ENCODE peak calls at places on chromosome 12, in seven cellular contexts. V, W, Q, F, A, S and H are unnamed samples.

GRCh38 chr12:10293151-10293550 is 14.5 kb upstream of the KLRD1 start:
- DNase-seq in W (no peak), F (no peak), Q (no peak), S (no peak), A (no peak), V (no peak), H (no peak)

GRCh38 chr12:75724913-75725312 is 213.5 kb upstream of the KRR1 start:
- DNase-seq in A (peak; percentile 71), S (peak; percentile 86), W (peak; percentile 83), Q (peak; percentile 50), V (peak; percentile 87), F (peak; percentile 83), H (no peak)

GRCh38 chr12:116803018-116803736 is 65.1 kb downstream of the RNFT2 start:
- DNase-seq in F (no peak), Q (no peak), S (no peak), W (no peak), V (no peak), A (no peak), H (peak; percentile 77)

GRCh38 chr12:76101739-76102385 is 17.4 kb upstream of the NAP1L1 start:
- DNase-seq in F (no peak), W (no peak), A (no peak), S (no peak), Q (no peak), V (no peak), H (no peak)

GRCh38 chr12:51905507-51906438 is 1.5 kb upstream of the ACVRL1 start:
- DNase-seq in V (no peak), W (no peak), S (peak; percentile 90), F (no peak), Q (peak; percentile 45), A (peak; percentile 91), H (no peak)

GRCh38 chr12:96015672-96016071 is 19.5 kb upstream of the HAL start:
- DNase-seq in F (no peak), Q (no peak), W (no peak), V (peak; percentile 20), S (peak; percentile 57), A (peak; percentile 49), H (no peak)

GRCh38 chr12:88571543-88571942 is 8.7 kb downstream of the KITLG start:
- DNase-seq in F (no peak), A (peak; percentile 59), S (no peak), V (no peak), Q (no peak), W (no peak), H (no peak)

GRCh38 chr12:30796891-30797371 is 42.2 kb upstream of the CAPRIN2 start:
- DNase-seq in W (no peak), Q (peak; percentile 23), A (peak; percentile 77), V (peak; percentile 58), F (no peak), S (peak; percentile 24), H (no peak)

GRCh38 chr12:109679716-109680520 is 33.7 kb upstream of the FAM222A start:
- DNase-seq in W (no peak), V (no peak), F (no peak), S (no peak), Q (no peak), A (no peak), H (no peak)

GRCh38 chr12:48311313-48311712 is 39.4 kb downstream of the ZNF641 start:
- DNase-seq in W (no peak), V (no peak), Q (no peak), F (no peak), S (no peak), A (no peak), H (no peak)

GRCh38 chr12:113931517-113931916 is 34.6 kb downstream of the RBM19 start:
- DNase-seq in Q (no peak), S (no peak), V (no peak), A (no peak), W (no peak), F (no peak), H (no peak)

GRCh38 chr12:32240210-32240609 is 133.6 kb downstream of the BICD1 start:
- DNase-seq in S (peak; percentile 44), W (no peak), V (peak; percentile 20), Q (no peak), F (no peak), A (no peak), H (no peak)

GRCh38 chr12:126191949-126192348 is 1126.7 kb downstream of the AACS start:
- DNase-seq in S (no peak), F (no peak), A (no peak), V (no peak), W (no peak), Q (no peak), H (no peak)

GRCh38 chr12:126189856-126190255 is 1124.6 kb downstream of the AACS start:
- DNase-seq in W (no peak), A (no peak), V (no peak), Q (no peak), S (no peak), F (no peak), H (no peak)

GRCh38 chr12:126196263-126196662 is 1131.0 kb downstream of the AACS start:
- DNase-seq in S (no peak), V (no peak), F (no peak), W (no peak), A (no peak), Q (no peak), H (no peak)

GRCh38 chr12:126191037-126191891 is 1126.0 kb downstream of the AACS start:
- DNase-seq in V (peak; percentile 21), W (no peak), Q (peak; percentile 15), S (no peak), F (no peak), A (no peak), H (no peak)

GRCh38 chr12:126193190-126193589 is 1128.0 kb downstream of the AACS start:
- DNase-seq in F (no peak), S (no peak), V (no peak), W (no peak), A (no peak), Q (no peak), H (no peak)
- H3K4me2 ChIP-seq in F (no peak overlapping the region), S (no peak overlapping the region), V (no peak overlapping the region), W (no peak overlapping the region), A (no peak overlapping the region), Q (no peak overlapping the region), H (no peak overlapping the region)

GRCh38 chr12:1634149-1634548 is 5.1 kb downstream of the WNT5B start:
- DNase-seq in A (no peak), S (no peak), F (no peak), W (no peak), Q (no peak), V (no peak), H (no peak)
- H4K20me1 ChIP-seq in A (no peaks in the 10 kb centered on the region), S (no peaks in the 10 kb centered on the region), F (no peaks in the 10 kb centered on the region), W (no peaks in the 10 kb centered on the region), Q (no peaks in the 10 kb centered on the region), V (no peaks in the 10 kb centered on the region), H (no peaks in the 10 kb centered on the region)

DNA sequence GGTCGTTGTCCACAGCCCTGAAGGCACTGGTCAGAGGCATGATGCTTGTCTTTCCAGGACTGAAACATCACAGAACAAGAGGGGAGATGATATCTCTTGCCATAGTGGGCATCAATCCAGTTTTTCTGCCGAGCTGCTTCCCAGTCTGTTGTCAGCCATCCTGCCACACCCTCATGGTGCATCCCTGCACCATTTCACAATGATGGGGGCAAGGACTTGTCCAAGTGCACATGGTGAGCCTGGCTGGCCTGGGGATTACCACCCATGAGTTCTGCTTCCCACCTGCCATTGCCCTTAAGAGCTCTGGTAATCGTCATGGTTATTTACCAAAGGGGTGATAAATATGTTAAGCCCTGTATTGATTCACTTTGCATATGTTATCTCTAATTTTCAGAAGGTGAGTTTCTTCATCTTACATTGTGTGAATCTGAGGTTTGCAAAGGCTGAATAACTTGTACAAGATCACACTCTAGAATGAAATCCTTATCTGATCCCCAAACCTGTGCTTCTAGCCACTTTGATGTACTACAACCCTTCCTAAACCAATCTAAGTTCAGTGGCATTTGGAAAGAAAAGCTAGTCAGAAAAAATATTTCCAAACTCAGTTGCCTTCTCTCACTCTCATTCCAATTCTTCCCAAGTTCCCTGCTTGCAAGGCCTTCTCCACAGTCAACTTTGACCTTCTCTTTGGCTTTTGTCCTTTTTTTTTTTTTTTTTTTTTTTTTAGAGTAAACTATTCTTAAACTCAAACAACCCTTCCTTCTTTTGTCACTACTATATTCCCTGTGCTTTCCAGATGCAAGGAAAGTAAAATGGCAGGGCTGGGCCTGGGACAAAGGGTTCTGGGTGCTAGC is 2.3 kb downstream of the AVIL start:
- DNase-seq in S (no peak), V (no peak), W (no peak), A (no peak), F (no peak), Q (no peak), H (no peak)
- H3K27ac ChIP-seq in S (no peak overlapping the region), V (no peak overlapping the region), W (no peak overlapping the region), A (peak overlapping the region; percentile 23), F (no peak overlapping the region), Q (no peak overlapping the region), H (no peak overlapping the region)

GRCh38 chr12:54413284-54414190 is 5.5 kb downstream of the ITGA5 start:
- DNase-seq in F (no peak), A (peak; percentile 69), W (no peak), V (peak; percentile 37), Q (no peak), S (peak; percentile 85), H (peak; percentile 29)

GRCh38 chr12:54412786-54413185 is 6.3 kb downstream of the ITGA5 start:
- DNase-seq in A (peak; percentile 42), V (no peak), W (no peak), Q (no peak), F (no peak), S (peak; percentile 39), H (no peak)

GRCh38 chr12:54412348-54412747 is 6.7 kb downstream of the ITGA5 start:
- DNase-seq in F (no peak), W (no peak), V (no peak), S (peak; percentile 41), Q (no peak), A (peak; percentile 58), H (no peak)

GRCh38 chr12:54409267-54409666 is 9.8 kb downstream of the ITGA5 start:
- DNase-seq in W (no peak), S (no peak), V (no peak), Q (no peak), F (no peak), A (no peak), H (no peak)

GRCh38 chr12:54411398-54412241 is 7.4 kb downstream of the ITGA5 start:
- DNase-seq in V (peak; percentile 92), A (peak; percentile 98), F (no peak), Q (peak; percentile 46), S (peak; percentile 88), W (no peak), H (no peak)
- H3K4me2 ChIP-seq in V (peak overlapping the region; percentile 38), A (peak overlapping the region; percentile 90), F (no peak overlapping the region), Q (no peak overlapping the region), S (peak overlapping the region; percentile 98), W (no peak overlapping the region), H (no peak overlapping the region)

DNA sequence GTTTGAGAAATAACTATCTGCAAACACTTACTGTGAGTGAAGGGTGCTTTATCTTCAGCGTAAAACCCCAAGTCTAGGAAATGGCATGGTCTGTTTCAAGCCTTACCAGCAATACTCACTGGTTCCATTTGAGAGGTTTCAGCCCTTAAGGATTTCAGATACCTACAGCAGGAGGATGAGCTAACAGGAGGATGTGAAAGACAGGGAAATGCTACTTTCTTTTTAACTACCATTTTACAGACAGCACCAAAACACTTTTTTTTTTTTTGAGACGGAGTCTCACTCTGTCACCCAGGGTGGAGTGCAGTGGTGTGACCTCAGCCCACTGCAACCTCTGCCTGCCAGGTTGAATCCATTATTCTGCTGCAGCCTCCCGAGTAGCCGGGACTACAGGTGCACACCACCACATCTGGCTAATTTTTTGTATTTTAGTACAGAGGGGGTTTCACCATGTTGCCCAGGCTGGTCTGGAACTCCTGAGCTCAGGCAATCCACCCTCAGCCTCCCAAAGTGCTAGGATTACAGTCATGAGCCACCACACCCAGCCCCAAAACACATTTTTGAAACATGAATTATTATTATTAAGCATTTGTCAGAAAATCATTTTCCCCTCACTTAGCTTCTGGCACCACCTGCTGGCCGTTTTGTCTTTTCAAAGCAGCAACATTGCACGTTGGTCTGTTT is 4.6 kb downstream of the MTRFR start:
- DNase-seq in Q (peak; percentile 81), A (peak; percentile 87), F (peak; percentile 54), V (peak; percentile 50), W (peak; percentile 34), S (peak; percentile 69), H (peak; percentile 45)
- H4K20me1 ChIP-seq in Q (no peaks in the 10 kb centered on the region), A (no peaks in the 10 kb centered on the region), F (no peaks in the 10 kb centered on the region), V (no peaks in the 10 kb centered on the region), W (peaks cover 3% of the 10 kb centered on the region), S (no peaks in the 10 kb centered on the region), H (no peaks in the 10 kb centered on the region)